ENCODE peak calls at places on chromosome 12, in four cellular contexts. D is tibial artery, L is right lobe of liver, M is colonic mucosa. S is an unnamed sample.

GRCh38 chr12:5210918-5211290 is 167.2 kb downstream of the KCNA5 start:
- DNase-seq in D (no peak), L (no peak), M (no peak), S (no peak)

GRCh38 chr12:32535260-32535999 is 136.1 kb downstream of the FGD4 start:
- DNase-seq in D (peak; percentile 85), L (peak; percentile 87), M (peak; percentile 86), S (peak; percentile 76)

GRCh38 chr12:8057839-8058238 is 8.3 kb downstream of the C3AR1 start:
- DNase-seq in D (no peak), L (no peak), M (no peak), S (no peak)

GRCh38 chr12:92404259-92404894 is 258.7 kb upstream of the BTG1 start:
- DNase-seq in D (no peak), L (no peak), M (no peak), S (no peak)

GRCh38 chr12:53061404-53062010 is 11.6 kb downstream of the TNS2 start:
- DNase-seq in D (peak; percentile 72), L (peak; percentile 95), M (peak; percentile 88), S (peak; percentile 80)

GRCh38 chr12:53971129-53971528 is 1.8 kb upstream of the HOXC11 start:
- DNase-seq in D (no peak), L (no peak), M (no peak), S (no peak)

GRCh38 chr12:95118138-95118787 is 44.8 kb upstream of the NR2C1 start:
- DNase-seq in D (no peak), L (no peak), M (no peak), S (no peak)

GRCh38 chr12:58067610-58068387 is 126.4 kb downstream of the ATP23 start:
- DNase-seq in D (no peak), L (no peak), M (no peak), S (no peak)

GRCh38 chr12:120101182-120101581 is 15.4 kb downstream of the RAB35 start:
- DNase-seq in D (no peak), L (no peak), M (no peak), S (no peak)

GRCh38 chr12:75505706-75506312 is 5.6 kb downstream of the KRR1 start:
- DNase-seq in D (no peak), L (no peak), M (no peak), S (no peak)

GRCh38 chr12:22923768-22924167 is 298.8 kb downstream of the ETNK1 start:
- DNase-seq in D (no peak), L (no peak), M (no peak), S (no peak)

GRCh38 chr12:40911676-40912075 is 219.4 kb downstream of the CNTN1 start:
- DNase-seq in D (no peak), L (no peak), M (no peak), S (no peak)

GRCh38 chr12:120100630-120101029 is 15.9 kb downstream of the RAB35 start:
- DNase-seq in D (peak; percentile 94), L (peak; percentile 52), M (no peak), S (no peak)

GRCh38 chr12:4145990-4146859 is 127.3 kb upstream of the CCND2 start:
- DNase-seq in D (no peak), L (no peak), M (no peak), S (no peak)

GRCh38 chr12:110426300-110426910 is 22.9 kb upstream of the ANAPC7 start:
- DNase-seq in D (no peak), L (no peak), M (no peak), S (no peak)

GRCh38 chr12:62834971-62835547 is 99.9 kb downstream of the PPM1H start:
- DNase-seq in D (no peak), L (no peak), M (no peak), S (no peak)

GRCh38 chr12:46366771-46367170 is 5.8 kb downstream of the SLC38A2 start:
- DNase-seq in D (no peak), L (no peak), M (no peak), S (no peak)

GRCh38 chr12:130700492-130701401 is 15.4 kb downstream of the RIMBP2 start:
- DNase-seq in D (peak; percentile 48), L (peak; percentile 18), M (no peak), S (no peak)

GRCh38 chr12:54608786-54609185 is 20.3 kb upstream of the PPP1R1A start:
- DNase-seq in D (no peak), L (no peak), M (no peak), S (no peak)

GRCh38 chr12:131105736-131106356 is 152.1 kb downstream of the ADGRD1 start:
- DNase-seq in D (peak; percentile 41), L (no peak), M (no peak), S (no peak)

GRCh38 chr12:116813271-116814041 is 67.8 kb downstream of the HRK start:
- DNase-seq in D (no peak), L (no peak), M (no peak), S (no peak)

GRCh38 chr12:64491718-64492117 is 39.8 kb downstream of the TBK1 start:
- DNase-seq in D (no peak), L (no peak), M (no peak), S (no peak)

GRCh38 chr12:64066052-64066451 is 156.0 kb downstream of the KICS2 start:
- DNase-seq in D (no peak), L (no peak), M (no peak), S (no peak)

GRCh38 chr12:33438890-33439586 is 581 bp downstream of the SYT10 start:
- DNase-seq in D (no peak), L (no peak), M (no peak), S (peak; percentile 2)

GRCh38 chr12:80679346-80680131 is 27.9 kb upstream of the MYF6 start:
- DNase-seq in D (no peak), L (no peak), M (no peak), S (no peak)

GRCh38 chr12:132356686-132357622 is 27.6 kb upstream of the GALNT9 start:
- DNase-seq in D (no peak), L (no peak), M (peak; percentile 44), S (peak; percentile 41)

GRCh38 chr12:116962197-116962596 is 51.4 kb downstream of the FBXW8 start:
- DNase-seq in D (no peak), L (no peak), M (no peak), S (peak; percentile 11)

GRCh38 chr12:91413591-91413990 is 231.0 kb upstream of the DCN start:
- DNase-seq in D (no peak), L (no peak), M (peak; percentile 40), S (peak; percentile 80)

GRCh38 chr12:69534389-69534822 is 50.9 kb upstream of the CCT2 start:
- DNase-seq in D (peak; percentile 81), L (no peak), M (peak; percentile 48), S (peak; percentile 13)

GRCh38 chr12:4140607-4141301 is 132.8 kb upstream of the CCND2 start:
- DNase-seq in D (peak; percentile 44), L (peak; percentile 30), M (no peak), S (no peak)

GRCh38 chr12:110741795-110742717 is 635 bp downstream of the PPP1CC start:
- DNase-seq in D (no peak), L (peak; percentile 59), M (peak; percentile 46), S (peak; percentile 59)

DNA sequence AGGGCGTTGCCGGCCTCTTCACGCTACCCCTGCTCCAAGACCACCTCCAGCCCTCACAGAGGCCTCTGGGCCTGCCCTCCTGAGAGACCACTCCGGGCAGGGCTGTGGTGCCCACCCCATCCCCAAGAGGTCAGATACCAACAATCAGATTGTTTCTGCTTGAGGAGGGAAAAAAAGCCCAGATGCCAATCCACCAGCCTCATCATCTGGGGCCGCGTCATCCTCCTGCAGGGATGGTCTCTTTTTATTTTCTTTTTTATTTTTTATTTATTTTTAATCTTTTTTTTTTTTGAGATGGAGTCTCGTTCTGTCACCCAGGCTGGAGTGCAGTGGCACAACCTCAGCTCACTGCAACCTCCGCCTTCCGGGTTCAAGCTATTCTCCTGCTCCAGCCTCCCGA is 93.4 kb downstream of the FBXL14 start:
- DNase-seq in D (no peak), L (no peak), M (no peak), S (no peak)
- H3K27ac ChIP-seq in D (no peak overlapping the region), L (no peak overlapping the region), M (no peak overlapping the region), S (no peak overlapping the region)

DNA sequence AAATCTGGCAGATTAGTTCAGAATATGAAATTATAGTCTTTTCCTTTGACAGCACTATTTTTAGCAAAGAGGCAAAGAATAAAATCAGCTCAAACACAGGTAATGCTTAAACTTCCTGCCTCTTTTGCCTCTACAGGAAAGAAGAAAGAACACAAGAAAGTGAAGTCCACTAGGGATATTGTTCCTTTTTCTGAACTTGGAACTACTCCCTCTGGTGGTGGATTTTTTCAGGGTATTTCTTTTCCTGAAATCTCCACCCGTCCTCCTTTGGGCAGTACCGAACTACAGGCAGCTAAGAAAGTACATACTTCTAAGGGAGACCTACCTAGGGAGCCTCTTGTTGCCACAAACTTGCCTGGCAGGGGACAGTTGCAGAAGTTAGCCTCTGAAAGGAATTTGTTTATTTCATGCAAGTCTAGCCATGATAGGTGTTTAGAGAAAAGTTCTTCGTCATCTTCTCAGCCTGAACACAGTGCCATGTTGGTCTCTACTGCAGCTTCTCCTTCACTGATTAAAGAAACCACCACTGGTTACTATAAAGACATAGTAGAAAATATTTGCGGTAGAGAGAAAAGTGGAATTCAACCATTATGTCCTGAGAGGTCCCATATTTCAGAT is 17.4 kb downstream of the TMPO start:
- DNase-seq in D (no peak), L (no peak), M (no peak), S (peak; percentile 66)
- H3K27ac ChIP-seq in D (no peak overlapping the region), L (peak overlapping the region; percentile 30), M (no peak overlapping the region), S (no peak overlapping the region)

DNA sequence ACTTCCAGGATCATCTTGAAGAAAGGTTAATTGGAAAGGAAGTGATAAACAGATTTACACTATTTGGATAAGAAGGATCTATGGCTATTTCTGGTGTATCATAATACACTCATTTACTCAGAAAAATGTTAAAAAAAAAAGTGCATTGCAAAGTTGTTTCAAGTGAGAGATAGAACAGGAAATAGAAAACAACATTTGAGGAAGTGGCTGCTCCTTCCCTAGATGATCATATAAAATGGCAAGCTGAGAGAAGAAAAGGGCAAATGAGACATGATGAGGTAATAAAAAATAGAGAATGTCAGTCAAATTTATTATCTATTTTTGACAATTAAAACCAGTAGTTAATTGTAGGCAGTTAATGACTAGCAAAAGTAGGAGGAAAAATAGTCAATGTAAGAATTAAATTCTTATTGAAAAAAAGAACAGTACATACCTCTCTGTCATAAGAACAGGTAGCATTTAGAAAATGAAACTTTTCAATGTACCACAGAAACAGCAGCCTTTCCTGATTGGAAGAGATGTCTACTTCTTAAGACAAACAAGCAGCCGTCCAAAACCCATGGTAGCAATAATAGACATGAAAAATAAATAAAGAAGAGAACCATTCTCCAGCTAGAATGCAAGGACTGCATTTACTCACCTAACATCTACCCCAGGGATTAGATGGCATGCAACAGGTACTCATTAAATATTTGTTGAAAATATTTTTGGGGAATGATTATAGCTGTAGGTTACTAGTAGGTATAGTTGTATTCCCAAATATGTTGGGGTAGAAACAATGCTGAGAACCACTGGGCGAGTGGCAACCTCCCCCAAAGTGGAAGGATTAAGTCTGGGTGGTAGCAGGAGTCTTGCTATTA is 63.9 kb upstream of the GRIP1 start:
- DNase-seq in D (no peak), L (no peak), M (no peak), S (no peak)
- H3K27ac ChIP-seq in D (no peak overlapping the region), L (no peak overlapping the region), M (no peak overlapping the region), S (no peak overlapping the region)

GRCh38 chr12:77891531-77892147 is 60.9 kb downstream of the NAV3 start:
- DNase-seq in D (no peak), L (no peak), M (no peak), S (no peak)

GRCh38 chr12:77893918-77894317 is 63.2 kb downstream of the NAV3 start:
- DNase-seq in D (no peak), L (peak; percentile 88), M (peak; percentile 87), S (peak; percentile 86)

GRCh38 chr12:77894548-77894947 is 63.9 kb downstream of the NAV3 start:
- DNase-seq in D (no peak), L (no peak), M (no peak), S (no peak)

DNA sequence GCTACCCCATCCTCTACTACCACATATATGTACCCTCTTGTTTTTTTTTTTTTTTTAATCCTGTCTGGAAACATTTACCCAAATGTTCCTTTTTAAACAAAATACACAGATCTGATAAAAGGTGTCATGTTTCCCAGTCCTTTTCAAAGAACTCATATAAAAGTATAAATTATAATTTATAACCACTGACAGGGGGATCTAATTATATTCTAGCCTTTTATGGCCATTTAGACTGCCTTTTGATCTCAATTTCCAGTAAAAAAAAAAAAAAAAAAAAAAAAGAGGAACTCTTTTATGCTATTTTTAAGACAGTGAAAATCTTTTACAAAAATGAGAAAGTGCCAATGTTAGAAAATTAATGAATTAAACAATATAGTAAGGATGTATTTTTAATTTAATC is 65.0 kb downstream of the NAV3 start:
- DNase-seq in D (no peak), L (no peak), M (no peak), S (no peak)
- H3K27ac ChIP-seq in D (no peak overlapping the region), L (no peak overlapping the region), M (no peak overlapping the region), S (no peak overlapping the region)